ENCODE peak calls at places on chromosome 7, in six cellular contexts. Z is OCI-LY7, T is stomach, R is PC-9, E is spleen, W is right lobe of liver. H is an unnamed sample.

GRCh38 chr7:1889556-1890181 is 219.6 kb downstream of the ELFN1 start:
- DNase-seq in T (no peak), Z (no peak), E (no peak), R (no peak), W (no peak), H (no peak)

GRCh38 chr7:83876593-83876992 is 227.7 kb upstream of the SEMA3E start:
- DNase-seq in R (no peak), W (no peak), E (no peak), Z (no peak), T (no peak), H (no peak)

GRCh38 chr7:37921340-37921805 is 933 bp downstream of the EPDR1 start:
- DNase-seq in R (no peak), T (no peak), E (no peak), W (peak; percentile 54), Z (no peak), H (peak; percentile 12)

GRCh38 chr7:155484483-155485399 is 26.8 kb downstream of the EN2 start:
- DNase-seq in R (no peak), Z (no peak), E (no peak), T (no peak), W (no peak), H (no peak)

GRCh38 chr7:71580027-71580426 is 448.1 kb downstream of the GALNT17 start:
- DNase-seq in E (no peak), T (no peak), W (no peak), Z (no peak), R (no peak), H (no peak)

GRCh38 chr7:149144996-149145850 is 2.0 kb upstream of the ZNF398 start:
- DNase-seq in W (no peak), E (no peak), T (no peak), R (peak; percentile 62), Z (peak; percentile 47), H (peak; percentile 21)

GRCh38 chr7:129053938-129054437 is 923 bp downstream of the TNPO3 start:
- DNase-seq in W (no peak), R (no peak), E (no peak), Z (no peak), T (no peak), H (no peak)

GRCh38 chr7:2680792-2681490 is 7.1 kb upstream of the AMZ1 start:
- DNase-seq in T (peak; percentile 89), R (peak; percentile 83), Z (peak; percentile 62), W (peak; percentile 88), E (peak; percentile 91), H (peak; percentile 76)

GRCh38 chr7:116446179-116446855 is 53.2 kb upstream of the CAV2 start:
- DNase-seq in R (no peak), Z (no peak), W (no peak), T (no peak), E (no peak), H (no peak)

GRCh38 chr7:11491811-11492210 is 340.2 kb downstream of the THSD7A start:
- DNase-seq in E (no peak), W (no peak), R (no peak), Z (no peak), T (no peak), H (no peak)

GRCh38 chr7:11228515-11228914 is 254.8 kb downstream of the PHF14 start:
- DNase-seq in E (no peak), R (no peak), W (peak; percentile 82), Z (no peak), T (peak; percentile 79), H (no peak)

GRCh38 chr7:154857728-154858681 is 144.9 kb downstream of the PAXIP1 start:
- DNase-seq in W (no peak), T (no peak), Z (no peak), R (peak; percentile 7), E (no peak), H (no peak)

GRCh38 chr7:43639858-43640491 is 57.1 kb downstream of the STK17A start:
- DNase-seq in E (no peak), W (peak; percentile 67), R (no peak), Z (no peak), T (peak; percentile 72), H (peak; percentile 26)

GRCh38 chr7:91683823-91684222 is 196.7 kb downstream of the MTERF1 start:
- DNase-seq in R (no peak), E (no peak), W (no peak), T (no peak), Z (no peak), H (no peak)

GRCh38 chr7:36473454-36474282 is 84.0 kb downstream of the ANLN start:
- DNase-seq in T (peak; percentile 39), W (peak; percentile 40), Z (peak; percentile 28), R (peak; percentile 50), E (no peak), H (no peak)

GRCh38 chr7:29112721-29113120 is 33.6 kb downstream of the CPVL start:
- DNase-seq in Z (no peak), W (no peak), R (no peak), E (no peak), T (no peak), H (peak; percentile 55)

GRCh38 chr7:30308392-30308791 is 24.0 kb downstream of the ZNRF2 start:
- DNase-seq in W (no peak), Z (no peak), T (no peak), E (no peak), R (no peak), H (no peak)

GRCh38 chr7:44194069-44194468 is 4.8 kb upstream of the GCK start:
- DNase-seq in E (no peak), R (no peak), W (no peak), T (no peak), Z (no peak), H (no peak)

GRCh38 chr7:93977551-93977950 is 26.6 kb downstream of the BET1 start:
- DNase-seq in W (no peak), R (no peak), Z (no peak), E (no peak), T (no peak), H (no peak)

GRCh38 chr7:157371296-157371695 is 34.5 kb downstream of the DNAJB6 start:
- DNase-seq in Z (no peak), W (no peak), E (no peak), R (no peak), T (no peak), H (no peak)

GRCh38 chr7:157373493-157373892 is 36.7 kb downstream of the DNAJB6 start:
- DNase-seq in E (no peak), R (no peak), T (peak; percentile 35), Z (no peak), W (no peak), H (no peak)

GRCh38 chr7:157372300-157373232 is 35.8 kb downstream of the DNAJB6 start:
- DNase-seq in W (no peak), Z (no peak), R (no peak), T (no peak), E (no peak), H (no peak)

GRCh38 chr7:157368955-157369354 is 32.2 kb downstream of the DNAJB6 start:
- DNase-seq in W (no peak), T (no peak), E (no peak), Z (no peak), R (no peak), H (no peak)

GRCh38 chr7:157370761-157371160 is 34.0 kb downstream of the DNAJB6 start:
- DNase-seq in Z (no peak), R (no peak), E (no peak), W (no peak), T (no peak), H (no peak)
- H3K36me3 ChIP-seq in Z (peaks cover 100% of the 10 kb centered on the region), R (peaks cover 71% of the 10 kb centered on the region), E (peaks cover 75% of the 10 kb centered on the region), W (peaks cover 35% of the 10 kb centered on the region), T (peaks cover 93% of the 10 kb centered on the region), H (peaks cover 5% of the 10 kb centered on the region)

GRCh38 chr7:105838273-105839141 is 37.9 kb downstream of the ATXN7L1 start:
- DNase-seq in E (no peak), Z (no peak), W (no peak), T (peak; percentile 71), R (no peak), H (no peak)

GRCh38 chr7:105840981-105841749 is 35.2 kb downstream of the ATXN7L1 start:
- DNase-seq in R (no peak), W (no peak), E (no peak), Z (no peak), T (no peak), H (no peak)

GRCh38 chr7:105839271-105839670 is 37.1 kb downstream of the ATXN7L1 start:
- DNase-seq in T (no peak), R (no peak), W (no peak), E (no peak), Z (no peak), H (no peak)

GRCh38 chr7:105835441-105835840 is 41.0 kb downstream of the ATXN7L1 start:
- DNase-seq in T (no peak), Z (no peak), R (no peak), W (no peak), E (no peak), H (no peak)

DNA sequence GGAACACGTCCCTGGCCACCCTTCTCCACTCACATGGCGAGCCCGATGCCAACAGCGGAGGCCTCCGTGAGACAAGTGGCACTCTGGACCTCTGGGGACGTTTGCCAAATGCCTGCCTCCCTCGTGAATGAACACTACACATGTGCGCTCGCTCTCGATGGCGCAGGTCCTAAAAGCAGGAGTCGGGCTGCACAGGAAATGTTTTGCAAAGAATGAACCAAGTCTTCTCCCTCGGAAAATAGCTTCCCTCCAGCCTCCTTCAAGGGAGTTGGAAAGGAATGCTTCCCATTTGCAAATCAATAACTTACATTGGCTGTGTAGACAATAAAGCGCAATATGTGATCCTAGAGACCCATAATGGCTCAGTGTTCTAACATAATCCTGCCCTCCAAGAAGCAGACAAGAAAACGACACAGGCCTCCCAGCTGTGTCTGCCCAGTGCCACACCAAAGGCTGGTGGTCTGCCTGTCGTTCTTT is 38.6 kb downstream of the ATXN7L1 start:
- DNase-seq in W (no peak), Z (no peak), E (no peak), T (no peak), R (no peak), H (no peak)
- TF ChIP-seq CTCF in W (no peak), Z (no peak), E (no peak), T (no peak), R (no peak), H (no peak)

DNA sequence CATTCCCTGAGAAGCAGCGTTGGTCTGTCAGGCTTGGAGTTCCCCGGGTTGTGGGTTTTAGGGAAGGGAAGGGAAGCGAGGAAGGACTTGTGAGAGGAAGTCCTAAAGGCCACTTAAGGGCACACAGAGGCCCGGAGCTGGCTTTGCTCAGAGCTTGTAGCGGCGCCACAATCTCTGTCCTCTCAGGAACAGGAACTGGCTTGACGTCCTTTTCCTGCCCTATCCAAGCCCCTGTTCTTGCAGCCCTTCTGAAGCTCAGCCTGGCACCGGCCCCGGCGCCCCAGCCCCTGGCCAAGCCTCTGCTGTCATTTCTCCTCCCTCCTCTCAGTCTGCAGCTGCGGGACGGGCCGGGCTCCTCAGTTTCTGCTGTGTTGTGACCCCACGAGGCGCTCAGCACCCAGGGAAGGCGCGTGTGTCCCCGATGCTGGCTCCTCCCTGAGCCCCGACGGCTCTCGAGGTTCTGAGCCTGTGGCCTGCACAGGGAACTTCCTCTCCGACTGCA is at the start of gene GIMAP8:
- DNase-seq in T (peak; percentile 42), Z (no peak), R (no peak), E (peak; percentile 92), W (peak; percentile 70), H (no peak)
- H3K4me3 ChIP-seq in T (peak within 1 kb of the TSS; percentile 49), Z (no peak within 1 kb of the TSS), R (no peak within 1 kb of the TSS), E (peak within 1 kb of the TSS; percentile 72), W (peak within 1 kb of the TSS; percentile 41), H (no peak within 1 kb of the TSS)

GRCh38 chr7:32881074-32881982 is 10.2 kb downstream of the KBTBD2 start:
- DNase-seq in T (no peak), Z (no peak), W (no peak), R (no peak), E (no peak), H (no peak)

DNA sequence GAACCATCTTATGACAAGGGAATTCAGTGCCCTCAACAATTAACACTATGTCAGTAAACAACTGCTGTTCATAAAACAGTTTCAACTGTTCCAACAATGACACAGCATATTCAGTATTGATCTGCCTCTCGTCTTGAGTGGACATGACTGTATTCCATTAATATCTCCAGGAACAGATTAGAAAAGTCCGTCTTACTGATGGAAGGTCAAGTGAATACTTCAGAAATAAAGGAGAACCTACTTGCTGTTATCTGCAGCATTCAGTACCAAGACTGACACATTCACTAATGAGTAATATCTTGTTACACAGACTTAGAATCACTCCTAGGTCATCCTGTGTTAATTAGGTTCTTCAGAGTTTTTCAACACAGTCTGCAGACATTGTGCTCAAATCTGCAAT is 12.1 kb downstream of the KBTBD2 start:
- DNase-seq in E (no peak), T (no peak), W (no peak), Z (no peak), R (no peak), H (no peak)
- H3K36me3 ChIP-seq in E (peaks cover 14% of the 10 kb centered on the region), T (peaks cover 16% of the 10 kb centered on the region), W (peaks cover 5% of the 10 kb centered on the region), Z (peaks cover 43% of the 10 kb centered on the region), R (peaks cover 16% of the 10 kb centered on the region), H (no peaks in the 10 kb centered on the region)

H was measured in Caco-2.